ENCODE peak calls at places on chromosomes 2 and 18, in five cellular contexts. L is CD8-positive, alpha-beta memory T cell; J is Panc1; Q is GM12865; O is mammary epithelial cell. Z is an unnamed sample.

GRCh38 chr2:51013870-51014526 is 17.9 kb downstream of the NRXN1 start:
- DNase-seq in J (no peak), Q (no peak), L (no peak), O (no peak), Z (no peak)

GRCh38 chr2:100064165-100064564 is 78.2 kb downstream of the AFF3 start:
- DNase-seq in L (no peak), J (no peak), Q (no peak), O (no peak), Z (no peak)

GRCh38 chr18:34659579-34660517 is 50.2 kb upstream of the DTNA start:
- DNase-seq in L (no peak), Q (peak; percentile 8), O (peak; percentile 81), J (peak; percentile 75), Z (no peak)

GRCh38 chr18:13710460-13710859 is 15.9 kb downstream of the FAM210A start:
- DNase-seq in L (no peak), O (peak; percentile 99), J (no peak), Q (no peak), Z (no peak)

GRCh38 chr2:183665976-183666375 is 541.7 kb downstream of the NUP35 start:
- DNase-seq in J (no peak), L (no peak), Q (no peak), O (no peak), Z (no peak)

GRCh38 chr18:4125246-4125938 is 329.7 kb downstream of the DLGAP1 start:
- DNase-seq in Q (no peak), J (no peak), O (no peak), L (no peak), Z (no peak)

GRCh38 chr2:18856766-18857165 is 267.4 kb upstream of the NT5C1B start:
- DNase-seq in L (no peak), J (no peak), O (no peak), Q (no peak), Z (no peak)

GRCh38 chr2:240646061-240646899 is 21.0 kb downstream of the GPR35 start:
- DNase-seq in Q (no peak), O (no peak), J (no peak), L (peak; percentile 54), Z (no peak)

GRCh38 chr2:232771870-232772269 is 4.5 kb downstream of the KCNJ13 start:
- DNase-seq in O (no peak), J (no peak), L (no peak), Q (no peak), Z (no peak)

GRCh38 chr2:62267687-62268086 is 71.8 kb downstream of the B3GNT2 start:
- DNase-seq in O (no peak), Q (no peak), L (no peak), J (no peak), Z (no peak)

GRCh38 chr18:35178260-35178659 is 62.6 kb upstream of the ZNF397 start:
- DNase-seq in J (no peak), L (no peak), Q (no peak), O (peak; percentile 62), Z (no peak)

GRCh38 chr2:31728406-31729064 is 147.8 kb upstream of the SRD5A2 start:
- DNase-seq in O (no peak), Q (no peak), J (no peak), L (no peak), Z (no peak)

GRCh38 chr2:142872900-142873724 is 4.4 kb upstream of the KYNU start:
- DNase-seq in J (peak; percentile 53), O (peak; percentile 95), Q (no peak), L (no peak), Z (no peak)

GRCh38 chr2:11073791-11074190 is 81.5 kb upstream of the SLC66A3 start:
- DNase-seq in O (no peak), L (no peak), J (no peak), Q (no peak), Z (no peak)

GRCh38 chr18:58416014-58416703 is 212.7 kb downstream of the ALPK2 start:
- DNase-seq in L (no peak), Q (no peak), J (no peak), O (no peak), Z (no peak)
- H3K4me3 ChIP-seq in L (no peak overlapping the region), Q (no peak overlapping the region), J (no peak overlapping the region), O (no peak overlapping the region), Z (no peak overlapping the region)

DNA sequence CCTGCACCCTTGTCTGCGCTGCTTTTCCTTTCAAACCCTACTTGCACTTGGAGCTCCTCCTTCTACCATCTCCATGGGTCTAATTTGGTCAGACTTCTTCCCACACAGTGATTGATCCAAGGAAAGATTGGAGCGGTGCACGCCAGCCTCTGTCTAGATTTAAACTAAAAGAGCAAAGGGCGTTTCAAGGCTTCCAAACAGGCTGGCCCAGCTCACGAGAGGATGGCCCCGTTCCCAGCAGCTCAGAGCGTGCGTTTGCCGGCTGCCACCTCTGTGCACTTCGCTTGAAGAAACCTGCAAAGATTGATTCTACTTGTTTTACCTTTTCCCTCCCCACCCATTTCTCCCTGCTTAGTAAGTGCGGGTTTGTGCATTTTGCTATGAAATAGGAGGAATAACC is 78.8 kb upstream of the ALKAL2 start:
- DNase-seq in O (no peak), J (no peak), Q (no peak), L (no peak), Z (no peak)
- H3K4me3 ChIP-seq in O (no peak overlapping the region), J (no peak overlapping the region), Q (no peak overlapping the region), L (no peak overlapping the region), Z (no peak overlapping the region)

GRCh38 chr2:176812376-176812775 is 400.2 kb upstream of the HNRNPA3 start:
- DNase-seq in J (no peak), O (no peak), L (no peak), Q (no peak), Z (no peak)
- H3K4me3 ChIP-seq in J (no peak overlapping the region), O (no peak overlapping the region), L (no peak overlapping the region), Q (no peak overlapping the region), Z (no peak overlapping the region)

GRCh38 chr2:67384115-67384823 is 12.9 kb upstream of the ETAA1 start:
- DNase-seq in J (no peak), L (no peak), O (no peak), Q (no peak), Z (no peak)
- H3K4me3 ChIP-seq in J (no peak overlapping the region), L (no peak overlapping the region), O (no peak overlapping the region), Q (no peak overlapping the region), Z (no peak overlapping the region)

GRCh38 chr2:156319811-156320490 is 12.6 kb downstream of the NR4A2 start:
- DNase-seq in L (peak; percentile 47), Q (no peak), O (no peak), J (no peak), Z (no peak)

GRCh38 chr2:156322103-156322671 is 10.3 kb downstream of the NR4A2 start:
- DNase-seq in J (no peak), Q (peak; percentile 35), L (peak; percentile 51), O (no peak), Z (no peak)

GRCh38 chr2:156320491-156320896 is 12.0 kb downstream of the NR4A2 start:
- DNase-seq in Q (no peak), J (no peak), L (no peak), O (no peak), Z (no peak)

GRCh38 chr2:156322681-156323211 is 9.8 kb downstream of the NR4A2 start:
- DNase-seq in Q (no peak), O (no peak), L (no peak), J (no peak), Z (no peak)

DNA sequence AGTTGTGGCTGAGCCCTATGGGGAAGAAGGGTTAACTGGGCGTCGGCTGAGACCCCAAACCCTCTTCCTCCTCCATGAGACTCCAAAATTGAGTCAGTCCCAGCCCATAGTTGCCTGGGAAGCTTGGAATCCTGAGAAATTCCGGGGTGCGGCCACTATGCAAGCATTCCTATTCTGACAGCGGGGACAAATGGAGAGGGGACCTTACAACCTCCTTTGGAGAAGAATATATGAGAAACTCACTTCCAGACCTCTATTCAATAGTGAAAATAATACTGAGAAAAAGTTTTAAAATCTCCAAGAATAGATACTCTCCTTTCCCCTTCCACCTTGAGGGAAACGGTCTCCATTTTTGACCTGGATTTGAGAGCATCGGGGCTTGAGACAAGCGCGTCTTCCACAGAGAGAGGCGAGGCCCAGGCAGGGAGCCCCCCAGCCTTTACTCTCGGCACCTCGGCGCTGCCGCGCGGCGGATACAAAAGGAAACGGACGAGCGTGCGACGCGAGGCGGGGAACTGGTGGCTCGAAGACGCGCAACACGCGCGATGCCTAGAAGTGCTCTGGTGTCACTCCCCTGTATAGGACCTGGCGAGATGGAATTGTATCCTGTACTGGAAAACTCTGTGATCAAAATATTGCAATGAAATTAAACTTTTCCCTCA is 11.1 kb downstream of the NR4A2 start:
- DNase-seq in Q (no peak), O (no peak), J (no peak), L (peak; percentile 52), Z (no peak)
- H3K4me3 ChIP-seq in Q (no peak overlapping the region), O (no peak overlapping the region), J (peak overlapping the region; percentile 59), L (peak overlapping the region; percentile 25), Z (no peak overlapping the region)

DNA sequence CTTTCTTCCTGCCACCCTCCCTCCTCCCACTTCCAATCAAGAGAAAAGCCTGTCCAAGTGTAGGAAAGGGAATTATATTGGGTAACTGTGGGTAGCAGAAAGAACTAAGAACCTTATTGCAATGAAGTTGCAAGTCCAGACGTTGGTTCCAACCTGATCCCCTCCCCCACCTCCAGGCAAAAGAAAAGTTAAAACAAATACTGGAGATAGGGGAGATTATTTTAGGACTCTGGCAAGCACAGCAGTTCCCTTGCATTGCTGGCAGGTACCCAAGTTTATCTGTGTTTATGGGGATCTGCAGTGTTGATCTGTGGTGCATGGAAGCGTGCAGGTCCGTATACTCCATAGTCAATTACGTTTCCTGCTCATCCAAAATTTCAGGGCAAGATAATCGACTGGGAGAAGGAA is 114.4 kb downstream of the PRKCE start:
- DNase-seq in L (no peak), O (no peak), Q (no peak), J (no peak), Z (no peak)
- H3K4me3 ChIP-seq in L (no peak overlapping the region), O (no peak overlapping the region), Q (no peak overlapping the region), J (no peak overlapping the region), Z (no peak overlapping the region)

GRCh38 chr2:8121826-8122505 is 559.9 kb upstream of the ID2 start:
- DNase-seq in O (no peak), L (no peak), Q (no peak), J (no peak), Z (no peak)

GRCh38 chr2:8120979-8121825 is 560.7 kb upstream of the ID2 start:
- DNase-seq in O (no peak), J (no peak), L (no peak), Q (no peak), Z (no peak)

GRCh38 chr2:8116661-8117060 is 565.2 kb upstream of the ID2 start:
- DNase-seq in L (no peak), J (no peak), Q (peak; percentile 81), O (no peak), Z (no peak)

GRCh38 chr2:8119782-8120551 is 561.9 kb upstream of the ID2 start:
- DNase-seq in Q (peak; percentile 30), O (peak; percentile 83), J (no peak), L (no peak), Z (no peak)

DNA sequence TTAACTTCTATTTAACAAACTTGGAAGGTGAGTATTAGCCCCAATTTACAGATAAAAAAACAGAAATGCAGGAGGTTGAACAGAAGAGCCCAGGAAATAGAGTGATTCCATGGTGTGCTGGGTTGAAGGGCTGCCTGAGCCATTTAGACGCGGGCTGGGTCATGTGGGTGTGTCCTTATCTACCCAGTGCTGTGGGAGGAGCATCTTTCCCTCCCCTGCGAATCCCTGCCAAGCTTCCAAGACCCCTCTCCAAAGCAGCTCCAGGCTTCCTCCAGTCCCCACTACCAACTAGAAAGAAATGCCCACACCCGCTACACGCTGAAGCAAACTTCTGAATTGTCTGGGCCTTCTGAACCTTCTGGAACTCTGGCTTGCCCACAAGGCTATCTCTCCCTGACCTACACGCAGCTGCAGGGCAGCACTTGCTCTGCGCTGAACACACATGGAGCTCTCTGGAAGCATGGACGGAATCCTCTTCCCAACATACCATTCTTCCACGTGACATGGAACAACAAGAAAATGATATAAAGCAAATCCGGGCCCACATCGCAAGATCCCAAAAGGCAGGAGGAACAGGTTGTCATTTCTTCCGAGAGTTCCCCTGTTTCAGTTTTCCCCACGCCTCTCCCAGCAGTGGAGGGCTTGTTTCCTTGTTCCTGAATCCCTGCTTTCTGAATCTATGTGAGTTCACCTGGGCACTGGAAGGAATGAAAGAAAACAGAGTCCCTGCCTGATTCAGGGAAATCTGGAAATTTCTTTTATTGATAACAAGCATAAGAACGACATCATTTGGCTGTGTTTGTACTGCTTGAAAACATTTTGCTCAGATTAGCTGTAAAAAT is 562.7 kb upstream of the ID2 start:
- DNase-seq in J (no peak), O (no peak), L (no peak), Q (no peak), Z (no peak)
- H3K4me3 ChIP-seq in J (no peak overlapping the region), O (no peak overlapping the region), L (no peak overlapping the region), Q (no peak overlapping the region), Z (no peak overlapping the region)